ENCODE peak calls at places on chromosomes 16 and 17, in four cellular contexts. Y is NCI-H460, U is ACHN, E is hypothalamus. X is an unnamed sample.

GRCh38 chr17:81909966-81910839 is 996 bp downstream of the PCYT2 start:
- DNase-seq in Y (no peak), U (no peak), E (no peak), X (no peak)

GRCh38 chr16:73916839-73917594 is 379.6 kb upstream of the PSMD7 start:
- DNase-seq in Y (no peak), U (no peak), E (no peak), X (no peak)

GRCh38 chr17:74386397-74386796 is 19.1 kb downstream of the GPR142 start:
- DNase-seq in Y (no peak), U (no peak), E (no peak), X (no peak)

GRCh38 chr17:56679767-56680422 is 86.4 kb downstream of the NOG start:
- DNase-seq in Y (no peak), U (no peak), E (no peak), X (no peak)

GRCh38 chr17:81459864-81460263 is 52.7 kb downstream of the ACTG1 start:
- DNase-seq in Y (no peak), U (no peak), E (no peak), X (no peak)

GRCh38 chr17:28046034-28046825 is 3.8 kb downstream of the NLK start:
- DNase-seq in Y (no peak), U (no peak), E (no peak), X (no peak)

GRCh38 chr16:11722468-11722808 is 20.2 kb downstream of the TXNDC11 start:
- DNase-seq in Y (no peak), U (no peak), E (no peak), X (no peak)

GRCh38 chr16:10521681-10522274 is 58.6 kb downstream of the EMP2 start:
- DNase-seq in Y (peak), U (peak), E (peak), X (peak)

GRCh38 chr17:81967244-81967532 is 6.2 kb upstream of the NOTUM start:
- DNase-seq in Y (no peak), U (no peak), E (no peak), X (no peak)

GRCh38 chr16:85042126-85042525 is 14.5 kb downstream of the KIAA0513 start:
- DNase-seq in Y (no peak), U (no peak), E (no peak), X (no peak)